ENCODE peak calls at places on chromosome 14, in five cellular contexts. F is Karpas-422, B is endothelial cell of umbilical vein, N is SK-N-SH, I is mammary epithelial cell. O is an unnamed sample. For H3K79me2 and H3K27me3, the result is how much of the 10 kb centered on the place peaks cover.

GRCh38 chr14:99479903-99480855 is 480 bp downstream of the SETD3 start:
- DNase-seq in I (peak), F (peak), N (peak), B (peak), O (peak)

GRCh38 chr14:26402126-26402525 is 195.7 kb downstream of the NOVA1 start:
- DNase-seq in N (no peak), F (no peak), I (no peak), B (no peak), O (no peak)

GRCh38 chr14:65432361-65432948 is 19.9 kb downstream of the FUT8 start:
- DNase-seq in N (no peak), B (no peak), I (no peak), F (no peak), O (no peak)

GRCh38 chr14:57277062-57277461 is 8.3 kb downstream of the AP5M1 start:
- DNase-seq in I (no peak), F (no peak), B (no peak), N (no peak), O (no peak)

GRCh38 chr14:31006703-31007102 is 18.7 kb upstream of the AP4S1 start:
- DNase-seq in I (no peak), N (no peak), F (no peak), B (no peak), O (no peak)

GRCh38 chr14:103880334-103880985 is 33.1 kb upstream of the PPP1R13B start:
- DNase-seq in N (peak), F (no peak), I (peak), B (peak), O (peak)

GRCh38 chr14:92524603-92525185 is 11.1 kb downstream of the RIN3 start:
- DNase-seq in B (no peak), N (no peak), F (no peak), I (no peak), O (peak)

GRCh38 chr14:91114079-91115065 is 499 bp downstream of the DGLUCY start:
- DNase-seq in F (peak), B (peak), N (peak), I (peak), O (peak)

GRCh38 chr14:48504921-48505320 is 829.5 kb upstream of the MDGA2 start:
- DNase-seq in I (peak), B (no peak), F (no peak), N (no peak), O (no peak)

GRCh38 chr14:69315302-69315701 is 55.3 kb downstream of the GALNT16 start:
- DNase-seq in I (no peak), N (no peak), B (no peak), F (no peak), O (no peak)

GRCh38 chr14:81464253-81465001 is 64.3 kb upstream of the STON2 start:
- DNase-seq in F (peak), N (peak), I (peak), B (peak), O (peak)

GRCh38 chr14:55340482-55340881 is 69.3 kb downstream of the FBXO34 start:
- DNase-seq in F (no peak), B (no peak), I (no peak), N (no peak), O (no peak)

GRCh38 chr14:60981626-60982455 is 796 bp downstream of the SLC38A6 start:
- DNase-seq in N (peak), F (peak), I (peak), B (peak), O (peak)

GRCh38 chr14:73295198-73295796 is 58.0 kb downstream of the PAPLN start:
- DNase-seq in B (peak), F (peak), I (peak), N (peak), O (no peak)

GRCh38 chr14:72775923-72776554 is 117.9 kb downstream of the DPF3 start:
- DNase-seq in B (no peak), I (no peak), N (no peak), F (no peak), O (no peak)

GRCh38 chr14:70168401-70168800 is 20.4 kb downstream of the SLC8A3 start:
- DNase-seq in B (no peak), I (no peak), N (no peak), F (no peak), O (no peak)

GRCh38 chr14:34211732-34212131 is 250.3 kb downstream of the SPTSSA start:
- DNase-seq in F (no peak), N (no peak), I (peak), B (no peak), O (no peak)

GRCh38 chr14:101134851-101135486 is 231.4 kb upstream of the RTL1 start:
- DNase-seq in F (no peak), I (no peak), N (no peak), B (peak), O (peak)

GRCh38 chr14:34051966-34052657 is 101.2 kb upstream of the EGLN3 start:
- DNase-seq in I (peak), B (no peak), N (no peak), F (no peak), O (no peak)

GRCh38 chr14:23984891-23985607 is 3.7 kb upstream of the DHRS4L2 start:
- DNase-seq in B (no peak), I (peak), N (no peak), F (no peak), O (peak)

GRCh38 chr14:59278111-59278510 is 89.6 kb downstream of the DAAM1 start:
- DNase-seq in F (no peak), I (peak), B (peak), N (no peak), O (no peak)

GRCh38 chr14:34110531-34110930 is 159.7 kb upstream of the EGLN3 start:
- DNase-seq in F (no peak), N (no peak), I (peak), B (no peak), O (no peak)

GRCh38 chr14:59771577-59771976 is 99.0 kb downstream of the RTN1 start:
- DNase-seq in I (no peak), F (no peak), B (peak), N (peak), O (no peak)

GRCh38 chr14:99633913-99634312 is 11.0 kb upstream of the HHIPL1 start:
- DNase-seq in N (no peak), B (no peak), I (no peak), F (peak), O (peak)

GRCh38 chr14:96380735-96381134 is 11.2 kb upstream of the AK7 start:
- DNase-seq in F (peak), B (no peak), N (no peak), I (no peak), O (no peak)

GRCh38 chr14:52553002-52553670 is 500 bp downstream of the GPR137C start:
- DNase-seq in I (peak), N (no peak), F (peak), B (peak), O (peak)

GRCh38 chr14:50944647-50945413 is 547 bp upstream of the PYGL start:
- DNase-seq in F (no peak), I (peak), B (peak), N (no peak), O (peak)

GRCh38 chr14:78074546-78074945 is 95.6 kb upstream of the NRXN3 start:
- DNase-seq in I (no peak), B (no peak), N (peak), F (no peak), O (no peak)

GRCh38 chr14:75440733-75441474 is 13.1 kb downstream of the JDP2 start:
- DNase-seq in B (no peak), F (no peak), N (no peak), I (no peak), O (no peak)

GRCh38 chr14:91649930-91650329 is 82.0 kb downstream of the CATSPERB start:
- DNase-seq in F (peak), N (peak), I (peak), B (peak), O (peak)

GRCh38 chr14:93317836-93318807 is 14.7 kb downstream of the BTBD7 start:
- DNase-seq in N (no peak), F (no peak), I (no peak), B (peak), O (no peak)

GRCh38 chr14:51006781-51007211 is 62.5 kb upstream of the PYGL start:
- DNase-seq in B (no peak), F (no peak), I (peak), N (peak), O (no peak)

GRCh38 chr14:33457021-33457420 is 493.9 kb downstream of the EGLN3 start:
- DNase-seq in F (no peak), I (peak), N (no peak), B (no peak), O (no peak)

GRCh38 chr14:97282644-97283403 is 485.6 kb downstream of the VRK1 start:
- DNase-seq in B (no peak), I (no peak), F (peak), N (no peak), O (no peak)

GRCh38 chr14:55624913-55625312 is 44.9 kb downstream of the KTN1 start:
- DNase-seq in F (no peak), I (no peak), N (no peak), B (no peak), O (no peak)

GRCh38 chr14:74922752-74923401 is at the start of gene RPS6KL1:
- DNase-seq in N (peak), I (peak), F (peak), B (peak), O (peak)

GRCh38 chr14:49623941-49624806 is 3.6 kb downstream of the MGAT2 start:
- DNase-seq in N (no peak), B (peak), F (no peak), I (peak), O (no peak)

GRCh38 chr14:31252865-31253264 is 45.3 kb upstream of the HECTD1 start:
- DNase-seq in I (no peak), N (no peak), F (peak), B (no peak), O (no peak)

GRCh38 chr14:77220246-77221017 is 38.8 kb downstream of the TMEM63C start:
- DNase-seq in N (no peak), F (no peak), I (no peak), B (no peak), O (peak)

GRCh38 chr14:102666635-102667034 is 74.2 kb downstream of the RCOR1 start:
- DNase-seq in B (no peak), N (no peak), F (no peak), I (no peak), O (peak)
- H3K79me2 ChIP-seq in B (half or more), N (half or more), F (half or more), I (half or more), O (half or more)

GRCh38 chr14:21096889-21097615 is 1.4 kb downstream of the ZNF219 start:
- DNase-seq in B (no peak), I (no peak), N (peak), F (no peak), O (peak)
- H3K4me3 ChIP-seq in B (no peak), I (peak), N (peak), F (no peak), O (no peak)

DNA sequence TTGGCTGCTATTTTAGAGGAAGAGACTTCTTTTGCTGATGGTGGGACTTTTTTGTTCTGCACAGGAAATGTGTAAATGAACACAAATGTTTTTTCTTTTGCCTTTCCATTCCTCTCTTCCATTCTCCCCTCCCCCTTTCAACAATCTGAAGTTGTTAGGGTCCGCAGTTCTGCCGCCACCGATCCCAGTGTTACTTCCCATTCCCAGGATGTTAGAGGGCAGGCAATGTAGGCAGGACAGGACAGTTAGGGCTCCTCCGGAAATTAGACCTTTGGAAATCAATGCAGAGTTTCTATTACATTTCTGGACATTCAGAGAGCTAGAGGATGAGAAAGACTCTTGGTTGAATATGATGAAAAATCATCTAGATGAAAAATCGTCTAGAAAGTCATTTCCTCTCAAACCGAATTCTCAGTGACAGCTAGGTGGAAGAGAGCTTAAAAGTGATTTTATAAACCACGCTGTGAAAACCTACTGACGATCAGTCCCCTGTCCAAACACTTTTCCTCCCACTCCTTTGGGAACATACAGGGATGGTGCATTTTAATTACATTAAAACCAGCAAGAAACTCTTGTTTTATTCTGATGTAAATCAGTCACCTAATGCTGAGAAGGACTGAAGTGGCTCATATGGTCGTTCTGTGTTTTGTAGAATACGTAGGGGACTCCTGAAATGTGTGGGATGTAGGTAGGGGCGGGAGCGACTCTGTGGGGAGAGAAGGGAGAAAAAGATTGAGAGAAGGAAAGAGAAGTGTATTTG is 17.9 kb downstream of the FOXG1 start:
- DNase-seq in N (no peak), F (no peak), I (no peak), B (no peak), O (peak)
- H3K27me3 ChIP-seq in N (under half), F (under half), I (under half), B (under half), O (half or more)

DNA sequence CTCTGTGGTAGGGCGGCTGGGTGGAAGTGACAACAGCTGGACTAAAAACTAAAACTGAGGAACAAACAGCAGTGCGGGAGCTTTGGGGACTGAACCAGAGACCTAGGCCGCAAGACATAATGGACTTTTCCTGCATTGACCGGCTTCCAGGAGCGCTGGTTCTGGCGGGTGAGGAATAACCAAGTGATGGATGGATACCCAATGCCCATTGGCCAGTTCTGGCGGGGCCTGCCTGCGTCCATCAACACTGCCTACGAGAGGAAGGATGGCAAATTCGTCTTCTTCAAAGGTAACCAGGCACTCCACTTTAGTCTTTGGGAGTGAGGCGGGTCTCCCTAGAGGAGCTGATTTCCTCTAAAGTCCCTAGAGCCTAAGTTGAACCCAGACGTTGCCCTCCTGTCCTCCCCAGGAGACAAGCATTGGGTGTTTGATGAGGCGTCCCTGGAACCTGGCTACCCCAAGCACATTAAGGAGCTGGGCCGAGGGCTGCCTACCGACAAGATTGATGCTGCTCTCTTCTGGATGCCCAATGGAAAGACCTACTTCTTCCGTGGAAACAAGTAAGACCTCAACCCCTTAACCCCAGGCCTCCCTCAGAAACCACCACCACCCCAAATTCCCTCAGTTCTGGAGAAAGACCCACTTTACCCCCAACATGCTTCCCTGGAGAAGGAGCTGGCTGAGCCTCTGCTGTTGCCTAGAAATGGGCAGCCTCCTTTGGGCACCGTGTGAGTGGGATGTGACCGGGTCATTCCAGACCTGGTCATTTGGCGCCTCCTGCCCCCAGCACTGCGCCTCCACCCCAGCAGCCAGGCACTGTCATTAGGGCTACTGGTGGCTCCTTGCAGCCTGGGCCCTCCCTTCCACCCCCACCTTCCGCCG is 8.1 kb downstream of the MMP14 start:
- DNase-seq in I (no peak), B (no peak), F (no peak), N (no peak), O (peak)
- H3K79me2 ChIP-seq in I (half or more), B (half or more), F (under half), N (under half), O (half or more)